ENCODE peak calls at places on chromosomes 11 and 22, in six cellular contexts. R is lower lobe of right lung, W is NCI-H2227 treated with DMSO at 0.1 percent for 48 hours, O is kidney epithelial cell, C is GM12864, F is NCI-H1694. E is an unnamed sample.

GRCh38 chr11:12502041-12502440 is 124.7 kb downstream of the PARVA start:
- DNase-seq in C (no peak), F (no peak), R (no peak), O (peak), W (no peak), E (no peak)

GRCh38 chr11:8326337-8326736 is 62.7 kb upstream of the LMO1 start:
- DNase-seq in W (no peak), R (no peak), C (no peak), O (no peak), F (no peak), E (no peak)

GRCh38 chr22:35686298-35686697 is 31.4 kb upstream of the APOL5 start:
- DNase-seq in F (no peak), C (no peak), O (no peak), R (no peak), W (no peak), E (no peak)

GRCh38 chr11:95922536-95923440 is 1.1 kb downstream of the MTMR2 start:
- DNase-seq in F (no peak), C (no peak), O (no peak), W (peak), R (no peak), E (no peak)

GRCh38 chr11:1917523-1918435 is 1.7 kb upstream of the TNNT3 start:
- DNase-seq in O (no peak), F (no peak), W (no peak), C (no peak), R (no peak), E (no peak)

GRCh38 chr22:32745251-32745995 is 56.1 kb upstream of the TIMP3 start:
- DNase-seq in C (no peak), O (no peak), F (no peak), R (no peak), W (no peak), E (no peak)

GRCh38 chr11:3225159-3225758 is 6.6 kb upstream of the MRGPRG start:
- DNase-seq in O (no peak), W (no peak), F (no peak), R (no peak), C (no peak), E (no peak)

GRCh38 chr11:44301856-44302231 is 8.1 kb downstream of the ALX4 start:
- DNase-seq in F (no peak), C (no peak), W (no peak), O (no peak), R (no peak), E (no peak)

GRCh38 chr22:19666663-19667593 is 47.4 kb upstream of the SEPTIN5 start:
- DNase-seq in O (no peak), F (no peak), C (no peak), R (no peak), W (no peak), E (no peak)

GRCh38 chr11:119181677-119182412 is 3.4 kb upstream of the NHERF4 start:
- DNase-seq in F (no peak), R (no peak), W (no peak), O (no peak), C (no peak), E (no peak)

GRCh38 chr11:133082453-133082781 is 449.9 kb downstream of the OPCML start:
- DNase-seq in R (peak), C (no peak), O (no peak), W (no peak), F (no peak), E (no peak)

GRCh38 chr22:31278643-31279326 is 13.5 kb downstream of the PIK3IP1 start:
- DNase-seq in O (no peak), F (no peak), C (no peak), R (no peak), W (no peak), E (no peak)

GRCh38 chr22:24994070-24994763 is 41.7 kb downstream of the KIAA1671 start:
- DNase-seq in F (no peak), C (no peak), W (no peak), O (no peak), R (no peak), E (no peak)

GRCh38 chr22:35727436-35727835 is 9.8 kb downstream of the APOL5 start:
- DNase-seq in W (no peak), R (no peak), F (no peak), O (no peak), C (no peak), E (no peak)

GRCh38 chr11:19228956-19229355 is 11.8 kb downstream of the E2F8 start:
- DNase-seq in C (no peak), F (no peak), R (no peak), W (no peak), O (no peak), E (no peak)

GRCh38 chr11:113006916-113007445 is 45.8 kb downstream of the NCAM1 start:
- DNase-seq in R (no peak), W (no peak), O (no peak), C (no peak), F (no peak), E (no peak)

GRCh38 chr22:29152381-29153138 is 53.1 kb upstream of the EMID1 start:
- DNase-seq in F (no peak), R (no peak), W (no peak), C (no peak), O (no peak), E (no peak)

GRCh38 chr11:125401235-125401634 is 94.8 kb downstream of the FEZ1 start:
- DNase-seq in O (no peak), C (no peak), R (no peak), F (no peak), W (no peak), E (no peak)

GRCh38 chr11:63608353-63609345 is 5.6 kb downstream of the PLAAT3 start:
- DNase-seq in F (no peak), R (no peak), W (no peak), O (peak), C (no peak), E (no peak)

GRCh38 chr11:115178705-115179104 is 325.5 kb downstream of the CADM1 start:
- DNase-seq in C (no peak), R (no peak), F (no peak), W (no peak), O (no peak), E (no peak)

GRCh38 chr22:23762866-23763578 is at the start of gene C22orf15:
- DNase-seq in C (no peak), W (no peak), R (no peak), O (no peak), F (no peak), E (no peak)

GRCh38 chr11:87712802-87713202 is 462.4 kb downstream of the RAB38 start:
- DNase-seq in R (no peak), C (no peak), F (no peak), O (no peak), W (no peak), E (no peak)

GRCh38 chr11:44973634-44974401 is 23.1 kb upstream of the TP53I11 start:
- DNase-seq in C (no peak), R (no peak), F (no peak), O (no peak), W (no peak), E (no peak)

GRCh38 chr11:111531687-111532364 is 8.7 kb upstream of the LAYN start:
- DNase-seq in R (no peak), C (peak), W (no peak), O (peak), F (no peak), E (peak)

GRCh38 chr11:128587415-128587814 is at the start of gene ETS1:
- DNase-seq in O (no peak), C (no peak), W (no peak), F (no peak), R (no peak), E (no peak)

GRCh38 chr11:66586136-66586535 is 6.7 kb downstream of the CCDC87 start:
- DNase-seq in O (no peak), R (no peak), W (no peak), C (no peak), F (no peak), E (no peak)

GRCh38 chr11:79244175-79244804 is 196.5 kb downstream of the TENM4 start:
- DNase-seq in R (no peak), C (no peak), F (no peak), O (peak), W (no peak), E (no peak)